ENCODE peak calls at places on chromosomes 13 and 19, in ten cellular contexts. A is ovary, R is stomach, K is suprapubic skin, P is A549, L is transverse colon, U is H1, T is esophagus muscularis mucosa, J is K562, X is upper lobe of left lung. G is an unnamed sample.

GRCh38 chr19:34217952-34218817 is 36.2 kb upstream of the GARRE1 start:
- DNase-seq in A (no peak), R (peak), K (no peak), P (peak), L (peak), U (no peak), T (no peak), J (peak), X (no peak), G (peak)

GRCh38 chr13:31001647-31002046 is 69.2 kb downstream of the TEX26 start:
- DNase-seq in A (no peak), R (no peak), K (no peak), P (no peak), L (no peak), U (no peak), T (no peak), J (no peak), X (no peak), G (no peak)

GRCh38 chr19:48506138-48506733 is 5.4 kb downstream of the LMTK3 start:
- DNase-seq in A (no peak), R (no peak), K (no peak), P (peak), L (no peak), U (no peak), T (no peak), J (peak), X (no peak), G (no peak)

GRCh38 chr19:38718747-38719543 is 25.3 kb downstream of the CAPN12 start:
- DNase-seq in A (no peak), R (peak), K (no peak), P (peak), L (no peak), U (no peak), T (no peak), J (peak), X (peak), G (no peak)

GRCh38 chr19:10227215-10227971 is 3.7 kb downstream of the S1PR2 start:
- DNase-seq in A (peak), R (no peak), K (no peak), P (no peak), L (no peak), U (no peak), T (no peak), J (no peak), X (peak), G (peak)

GRCh38 chr19:40721936-40722661 is 5.2 kb downstream of the ITPKC start:
- DNase-seq in A (no peak), R (no peak), K (no peak), P (no peak), L (no peak), U (no peak), T (no peak), J (no peak), X (no peak), G (no peak)

GRCh38 chr13:97367016-97367415 is 67.0 kb upstream of the RAP2A start:
- DNase-seq in A (no peak), R (no peak), K (no peak), P (no peak), L (no peak), U (no peak), T (no peak), J (no peak), X (no peak), G (no peak)

GRCh38 chr13:114124921-114125320 is 7.5 kb downstream of the RASA3 start:
- DNase-seq in A (no peak), R (no peak), K (no peak), P (no peak), L (no peak), U (no peak), T (no peak), J (no peak), X (no peak), G (no peak)

GRCh38 chr13:44045179-44045562 is 165.5 kb downstream of the LACC1 start:
- DNase-seq in A (no peak), R (no peak), K (no peak), P (peak), L (no peak), U (no peak), T (no peak), J (no peak), X (no peak), G (no peak)

GRCh38 chr13:98798849-98799645 is 46.6 kb upstream of the SLC15A1 start:
- DNase-seq in A (no peak), R (no peak), K (no peak), P (no peak), L (no peak), U (no peak), T (no peak), J (no peak), X (no peak), G (no peak)

GRCh38 chr13:112213467-112214245 is 146.7 kb downstream of the SOX1 start:
- DNase-seq in A (no peak), R (peak), K (no peak), P (peak), L (peak), U (no peak), T (no peak), J (no peak), X (peak), G (no peak)

GRCh38 chr19:9668544-9668943 is 6.4 kb downstream of the ZNF562 start:
- DNase-seq in A (no peak), R (no peak), K (no peak), P (no peak), L (no peak), U (no peak), T (no peak), J (no peak), X (no peak), G (no peak)

GRCh38 chr13:28753208-28753892 is 34.6 kb upstream of the SLC46A3 start:
- DNase-seq in A (no peak), R (peak), K (no peak), P (peak), L (peak), U (no peak), T (peak), J (no peak), X (no peak), G (peak)

GRCh38 chr13:114044486-114044885 is 70.6 kb upstream of the C13orf46 start:
- DNase-seq in A (no peak), R (no peak), K (no peak), P (peak), L (no peak), U (no peak), T (no peak), J (no peak), X (peak), G (no peak)

GRCh38 chr13:43298799-43299198 is 275.4 kb downstream of the DNAJC15 start:
- DNase-seq in A (no peak), R (no peak), K (no peak), P (no peak), L (no peak), U (no peak), T (no peak), J (no peak), X (no peak), G (no peak)

GRCh38 chr19:17352608-17353280 is 15.4 kb downstream of the GTPBP3 start:
- DNase-seq in A (no peak), R (no peak), K (peak), P (no peak), L (no peak), U (no peak), T (no peak), J (no peak), X (peak), G (no peak)

GRCh38 chr13:45846681-45847080 is 4.9 kb downstream of the SIAH3 start:
- DNase-seq in A (no peak), R (no peak), K (no peak), P (no peak), L (no peak), U (no peak), T (no peak), J (no peak), X (no peak), G (no peak)

GRCh38 chr13:113403255-113404104 is 39.5 kb upstream of the GRTP1 start:
- DNase-seq in A (no peak), R (no peak), K (no peak), P (no peak), L (no peak), U (no peak), T (no peak), J (no peak), X (peak), G (no peak)

GRCh38 chr19:23914402-23915286 is at the start of gene ZNF726:
- DNase-seq in A (peak), R (peak), K (peak), P (peak), L (peak), U (no peak), T (peak), J (peak), X (peak), G (peak)

DNA sequence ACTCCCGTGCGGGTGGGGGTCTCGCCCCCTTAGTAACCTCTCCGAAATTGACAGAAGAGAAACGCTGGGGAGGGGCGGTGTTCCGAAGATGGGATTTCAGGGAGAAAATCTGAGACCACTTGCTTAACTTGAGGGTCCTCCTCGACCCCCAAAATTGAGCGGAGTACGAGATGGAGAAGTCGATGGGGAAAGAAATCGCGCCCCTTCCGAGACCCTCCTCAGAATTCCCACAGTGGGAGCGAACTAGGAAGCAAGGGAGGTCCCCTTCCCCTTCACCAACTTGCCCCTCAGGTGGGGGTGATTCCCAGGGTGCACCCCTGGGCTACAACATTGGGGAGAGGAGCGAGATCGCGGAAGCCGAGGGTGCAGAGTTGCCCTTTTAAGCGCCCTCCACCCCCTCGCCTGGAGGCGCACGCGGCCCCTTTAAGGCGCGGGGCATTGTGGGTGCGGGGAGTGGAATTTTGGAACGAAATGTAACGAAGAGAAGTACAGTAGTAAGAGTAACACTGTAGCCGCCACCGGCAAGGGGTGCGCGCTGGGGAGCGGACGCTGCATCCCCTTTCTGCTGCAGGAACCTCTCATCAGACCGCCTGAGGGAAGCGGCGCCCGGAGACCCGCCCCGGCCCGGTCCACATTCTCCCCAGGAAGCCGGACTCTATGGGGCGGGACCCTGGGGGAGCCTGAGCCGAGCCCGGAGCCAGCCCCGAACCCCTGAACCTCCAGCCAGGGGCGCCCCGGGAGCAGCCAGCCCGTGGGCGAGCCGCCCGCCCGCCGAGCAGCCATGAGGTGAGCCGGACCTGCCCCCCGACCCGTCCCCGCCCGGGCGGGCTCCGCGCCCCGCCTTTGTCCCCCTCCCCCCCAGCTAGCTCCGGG is at the start of gene VASP:
- DNase-seq in A (peak), R (peak), K (peak), P (peak), L (peak), U (no peak), T (peak), J (peak), X (peak), G (peak)
- TF ChIP-seq EP300 in A (no peak), R (no peak), K (no peak), P (no peak), L (peak), U (no peak), T (no peak), J (no peak), X (no peak), G (peak)

DNA sequence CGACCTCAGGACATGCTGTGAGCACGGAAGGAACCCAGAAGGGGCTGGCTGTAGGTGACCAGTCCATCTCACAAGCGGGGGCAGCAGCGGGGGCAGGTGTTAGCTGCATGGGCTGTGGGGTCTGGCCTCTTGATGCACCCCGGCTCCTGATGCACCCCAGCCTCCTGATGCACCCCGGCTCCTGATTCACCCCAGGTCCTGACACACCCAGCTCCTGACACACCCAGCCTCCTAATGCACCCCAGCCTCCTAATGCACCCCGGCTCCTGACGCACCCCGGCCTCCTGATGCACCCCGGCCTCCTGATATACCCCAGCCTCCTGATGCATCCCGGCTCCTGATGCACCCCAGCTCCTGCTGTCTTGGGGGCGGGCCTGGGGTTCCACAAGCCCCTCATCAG is 7.4 kb downstream of the LSM7 start:
- DNase-seq in A (no peak), R (no peak), K (no peak), P (no peak), L (no peak), U (no peak), T (no peak), J (no peak), X (peak), G (no peak)
- H3K4me3 ChIP-seq in A (no peak), R (no peak), K (no peak), P (no peak), L (no peak), U (no peak), T (no peak), J (no peak), X (no peak), G (no peak)

DNA sequence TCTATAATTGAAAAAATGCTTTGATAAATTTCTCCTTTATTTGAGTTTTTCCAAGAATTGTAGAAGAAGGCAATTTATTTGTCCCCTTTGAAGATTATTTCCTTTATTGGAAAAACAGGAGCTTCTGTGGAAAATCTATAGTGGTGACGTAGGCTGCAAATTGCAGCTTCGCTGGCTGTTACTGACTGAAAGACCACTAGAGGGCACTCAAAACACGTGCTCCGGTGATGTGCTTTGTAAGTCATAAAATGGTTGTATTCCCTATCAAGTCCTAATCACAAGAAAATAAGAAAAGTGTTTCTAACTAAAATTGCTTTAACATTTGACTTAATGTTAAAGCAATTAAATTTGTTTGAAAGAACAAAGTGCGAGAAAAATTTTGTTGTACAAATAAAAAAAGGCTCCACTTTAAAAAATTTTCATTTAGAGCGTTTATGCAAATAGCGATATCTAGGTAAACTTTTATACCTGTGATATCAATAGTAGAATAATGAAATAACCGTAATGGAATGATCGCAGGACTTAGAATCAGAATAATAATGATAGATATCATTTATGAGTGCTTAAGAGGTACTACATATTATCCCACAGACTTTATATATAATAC is 638.2 kb upstream of the SPRY2 start:
- DNase-seq in A (no peak), R (peak), K (no peak), P (peak), L (peak), U (peak), T (no peak), J (peak), X (no peak), G (peak)
- TF ChIP-seq EP300 in A (no peak), R (no peak), K (no peak), P (no peak), L (no peak), U (no peak), T (no peak), J (no peak), X (no peak), G (no peak)

GRCh38 chr19:50427318-50427925 is 5.3 kb upstream of the MYBPC2 start:
- DNase-seq in A (no peak), R (no peak), K (no peak), P (no peak), L (no peak), U (no peak), T (no peak), J (no peak), X (no peak), G (no peak)

GRCh38 chr19:50428768-50429463 is 3.8 kb upstream of the MYBPC2 start:
- DNase-seq in A (no peak), R (no peak), K (no peak), P (no peak), L (no peak), U (no peak), T (no peak), J (no peak), X (peak), G (no peak)

GRCh38 chr19:50425581-50425980 is 6.8 kb downstream of the SPIB start:
- DNase-seq in A (no peak), R (no peak), K (no peak), P (no peak), L (no peak), U (no peak), T (no peak), J (no peak), X (no peak), G (no peak)

GRCh38 chr19:50430888-50431342 is 1.8 kb upstream of the MYBPC2 start:
- DNase-seq in A (no peak), R (no peak), K (no peak), P (no peak), L (no peak), U (no peak), T (no peak), J (peak), X (no peak), G (no peak)

GRCh38 chr19:50427997-50428425 is 4.7 kb upstream of the MYBPC2 start:
- DNase-seq in A (peak), R (peak), K (peak), P (no peak), L (peak), U (peak), T (peak), J (no peak), X (peak), G (peak)
- H3K4me3 ChIP-seq in A (no peak), R (peak), K (peak), P (no peak), L (peak), U (peak), T (peak), J (no peak), X (peak), G (peak)

DNA sequence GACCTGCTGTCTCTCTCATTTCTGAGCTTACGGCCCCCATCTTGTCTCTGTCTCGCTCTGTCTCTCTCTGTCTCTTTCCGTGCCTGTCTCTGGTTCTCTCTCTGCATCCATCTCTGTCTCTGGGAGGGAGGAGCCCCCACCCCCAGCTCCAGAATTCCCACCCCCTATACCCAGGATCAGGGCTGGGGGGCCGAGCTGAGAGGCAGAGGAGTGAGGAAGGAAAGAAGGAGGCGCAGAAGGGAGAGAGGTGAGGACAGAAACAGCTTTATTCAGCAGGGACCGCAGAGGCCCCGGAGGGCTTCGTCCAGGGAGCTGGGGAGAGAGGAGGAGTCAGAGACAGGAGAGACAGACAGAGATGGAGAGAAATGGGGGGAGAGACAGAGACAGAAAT is 14.0 kb downstream of the JOSD2 start:
- DNase-seq in A (no peak), R (no peak), K (no peak), P (no peak), L (no peak), U (no peak), T (no peak), J (no peak), X (no peak), G (no peak)
- TF ChIP-seq EP300 in A (no peak), R (no peak), K (no peak), P (no peak), L (no peak), U (no peak), T (no peak), J (no peak), X (no peak), G (no peak)